ENCODE peak calls at places on chromosome 11, in four cellular contexts. J is cardiac fibroblast, Z is WTC11, Y is suprapubic skin. H is an unnamed sample.

GRCh38 chr11:76604081-76604601 is 66.4 kb downstream of the LRRC32 start:
- DNase-seq in J (no peak), Z (no peak), Y (peak), H (no peak)

GRCh38 chr11:131682373-131683015 is 312.1 kb downstream of the NTM start:
- DNase-seq in Y (no peak), J (no peak), Z (no peak), H (no peak)

GRCh38 chr11:13008625-13009475 is at the start of gene RASSF10:
- DNase-seq in J (peak), Y (no peak), Z (peak), H (peak)

GRCh38 chr11:75802022-75802912 is 12.7 kb upstream of the UVRAG start:
- DNase-seq in Y (peak), J (no peak), Z (no peak), H (no peak)

GRCh38 chr11:116413861-116414260 is 358.9 kb downstream of the BUD13 start:
- DNase-seq in J (no peak), Z (no peak), Y (no peak), H (no peak)

GRCh38 chr11:120256779-120257178 is 16.8 kb downstream of the POU2F3 start:
- DNase-seq in Z (no peak), Y (no peak), J (no peak), H (no peak)

GRCh38 chr11:93031386-93031785 is 61.9 kb downstream of the MTNR1B start:
- DNase-seq in Y (no peak), Z (no peak), J (peak), H (no peak)

GRCh38 chr11:12724301-12725046 is 50.3 kb downstream of the TEAD1 start:
- DNase-seq in J (peak), Y (peak), Z (peak), H (peak)

GRCh38 chr11:403021-403760 is 9.2 kb downstream of the PKP3 start:
- DNase-seq in J (no peak), Y (no peak), Z (peak), H (no peak)

DNA sequence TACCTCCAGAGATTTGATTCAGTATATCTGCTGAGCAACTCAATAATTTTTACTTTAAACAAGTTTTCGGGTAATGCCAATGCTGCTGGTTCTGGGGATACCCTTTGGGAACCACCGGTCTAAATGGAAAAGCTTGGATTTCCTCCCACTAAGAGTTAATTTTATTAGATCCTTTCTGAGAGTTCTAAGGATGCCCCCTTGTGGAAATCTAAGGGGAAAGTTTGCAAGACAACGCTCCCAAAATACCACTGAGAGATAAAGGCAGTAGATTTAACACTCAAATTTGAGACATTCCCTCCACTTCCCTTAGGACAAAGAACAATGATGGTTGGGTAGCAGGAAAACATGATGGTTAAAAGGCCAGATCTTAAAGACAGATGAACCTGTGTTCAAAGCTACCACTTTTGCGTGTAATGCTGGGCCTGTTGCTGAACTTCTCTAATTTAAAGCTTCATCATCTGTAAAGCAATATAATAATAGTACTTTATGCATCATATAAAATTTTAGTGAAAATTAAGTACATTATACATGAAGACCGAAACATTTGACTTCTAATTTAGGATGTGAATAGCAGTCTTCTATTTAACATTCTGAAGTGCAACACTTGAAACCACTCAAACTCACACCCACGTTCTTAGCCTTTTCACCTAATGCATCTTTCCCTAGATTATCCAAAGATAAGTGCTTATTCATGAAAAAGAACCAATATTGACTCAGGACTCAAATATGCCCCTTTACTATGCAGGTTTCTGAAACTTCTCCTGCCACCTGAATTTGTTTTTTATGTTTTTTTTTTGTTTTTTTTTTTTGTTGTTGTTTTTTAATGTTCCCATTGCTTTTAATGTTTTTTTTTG is 110.1 kb upstream of the LUZP2 start:
- DNase-seq in Y (no peak), Z (no peak), J (peak), H (peak)
- TF ChIP-seq CTCF in Y (no peak), Z (peak), J (peak), H (peak)

GRCh38 chr11:118883368-118884071 is at the start of gene CXCR5:
- DNase-seq in Z (no peak), J (no peak), Y (no peak), H (no peak)
- TF ChIP-seq CTCF in Z (no peak), J (no peak), Y (no peak), H (no peak)

GRCh38 chr11:7907121-7907520 is 23.9 kb downstream of the OR10A6 start:
- DNase-seq in Z (no peak), Y (no peak), J (no peak), H (no peak)
- TF ChIP-seq CTCF in Z (no peak), Y (no peak), J (no peak), H (no peak)

GRCh38 chr11:44351898-44352498 is 42.1 kb upstream of the ALX4 start:
- DNase-seq in Z (no peak), Y (no peak), J (no peak), H (no peak)
- TF ChIP-seq CTCF in Z (no peak), Y (no peak), J (no peak), H (no peak)

GRCh38 chr11:27722945-27723344 is 22.7 kb upstream of the BDNF start:
- DNase-seq in J (no peak), Y (no peak), Z (peak), H (no peak)

GRCh38 chr11:27722117-27722844 is 22.0 kb upstream of the BDNF start:
- DNase-seq in Y (no peak), J (peak), Z (peak), H (peak)

GRCh38 chr11:27721505-27722116 is 21.4 kb upstream of the BDNF start:
- DNase-seq in Y (no peak), J (no peak), Z (no peak), H (peak)

GRCh38 chr11:27726981-27727380 is 26.7 kb upstream of the BDNF start:
- DNase-seq in J (no peak), Z (no peak), Y (no peak), H (no peak)

GRCh38 chr11:27723685-27724084 is 23.4 kb upstream of the BDNF start:
- DNase-seq in Y (no peak), Z (no peak), J (no peak), H (no peak)
- TF ChIP-seq CTCF in Y (no peak), Z (no peak), J (peak), H (no peak)

DNA sequence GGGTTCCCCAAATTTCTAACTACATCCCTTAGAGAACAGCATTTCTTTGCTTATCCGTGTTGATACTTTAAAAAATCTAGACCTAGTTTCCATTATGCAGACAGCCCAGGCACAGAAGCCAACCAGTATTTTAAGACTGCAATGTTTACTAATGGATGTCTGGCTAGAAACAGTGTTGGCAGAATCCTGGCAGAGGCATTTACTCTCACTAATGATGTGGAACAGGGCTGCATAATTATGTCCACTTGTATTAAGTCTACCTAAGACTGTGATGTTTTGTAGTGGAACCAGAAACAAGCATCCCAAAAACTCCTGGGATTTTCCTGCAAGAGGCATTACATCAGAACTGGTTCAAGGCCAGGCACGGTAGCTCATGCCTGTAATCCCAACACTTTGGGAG is 50.2 kb upstream of the PICALM start:
- DNase-seq in Y (no peak), J (no peak), Z (no peak), H (no peak)
- TF ChIP-seq CTCF in Y (no peak), J (no peak), Z (no peak), H (no peak)

GRCh38 chr11:133058501-133058900 is 473.8 kb downstream of the OPCML start:
- DNase-seq in Z (peak), Y (peak), J (no peak), H (no peak)

GRCh38 chr11:133064961-133065360 is 467.3 kb downstream of the OPCML start:
- DNase-seq in Z (no peak), Y (peak), J (no peak), H (no peak)

GRCh38 chr11:133065847-133066485 is 466.3 kb downstream of the OPCML start:
- DNase-seq in Y (peak), Z (no peak), J (no peak), H (no peak)

GRCh38 chr11:133070053-133070713 is 462.1 kb downstream of the OPCML start:
- DNase-seq in J (no peak), Y (peak), Z (no peak), H (no peak)

DNA sequence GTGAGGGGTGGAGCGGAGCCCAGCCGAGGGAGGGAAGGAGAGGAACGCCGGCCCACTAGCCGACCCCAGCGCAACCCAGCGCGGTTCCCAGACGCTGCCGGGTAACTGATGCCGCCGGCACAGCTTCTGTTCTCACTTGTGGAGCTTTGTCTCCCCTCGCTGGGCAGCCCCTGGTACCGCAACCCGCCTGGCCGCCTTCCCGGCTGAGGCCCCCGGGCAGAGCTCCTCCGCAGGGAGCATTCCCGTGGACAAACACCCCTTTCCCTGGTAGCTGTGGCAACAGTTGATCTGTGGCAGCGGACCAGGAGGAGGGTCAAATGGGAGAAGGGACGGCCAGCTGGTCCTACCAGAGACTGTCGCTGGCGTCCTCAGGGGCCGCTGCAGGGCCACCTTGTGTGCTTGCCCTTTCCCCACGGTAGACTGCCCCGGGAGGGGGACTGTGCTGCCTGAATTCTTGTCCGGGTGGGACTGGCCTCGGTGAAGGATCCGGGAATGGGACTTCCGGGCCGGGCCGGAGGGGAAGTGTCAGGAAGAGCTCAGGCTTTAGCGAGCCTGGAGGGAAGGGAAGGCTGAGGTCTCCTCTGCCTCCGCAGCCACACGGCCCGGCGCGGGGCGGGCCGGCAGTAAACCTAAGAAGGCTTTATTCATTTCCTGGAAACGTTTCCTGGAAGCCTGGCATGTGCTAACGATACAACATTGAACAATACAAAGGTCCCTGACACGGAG is 468.0 kb downstream of the OPCML start:
- DNase-seq in Z (peak), Y (peak), J (peak), H (no peak)
- TF ChIP-seq CTCF in Z (peak), Y (peak), J (peak), H (no peak)

GRCh38 chr11:107856180-107856980 is 2.2 kb downstream of the SLC35F2 start:
- DNase-seq in Y (no peak), J (no peak), Z (no peak), H (no peak)

GRCh38 chr11:107857550-107858216 is 904 bp downstream of the SLC35F2 start:
- DNase-seq in Y (no peak), Z (no peak), J (peak), H (no peak)

GRCh38 chr11:107859459-107860239 is 1.1 kb upstream of the SLC35F2 start:
- DNase-seq in Y (no peak), J (no peak), Z (peak), H (peak)

GRCh38 chr11:107856981-107857517 is 1.5 kb downstream of the SLC35F2 start:
- DNase-seq in J (no peak), Y (no peak), Z (no peak), H (peak)

GRCh38 chr11:107858217-107859070 is at the start of gene SLC35F2:
- DNase-seq in Z (peak), J (peak), Y (no peak), H (peak)
- TF ChIP-seq CTCF in Z (no peak), J (no peak), Y (no peak), H (no peak)